ENCODE peak calls at places on chromosomes 2 and 18, in seven cellular contexts. J is pancreas; T is A549; H is CD8-positive, alpha-beta T cell; X is GM23338; R is WERI-Rb-1; V is neural crest cell. E is an unnamed sample.
A peak's percentile ranks its signal among the peaks of the same experiment; 100 is the strongest.

GRCh38 chr2:40625849-40626248 is 174.0 kb upstream of the SLC8A1 start:
- DNase-seq in H (no peak), T (no peak), R (no peak), V (no peak), X (no peak), J (no peak), E (no peak)

GRCh38 chr2:237291138-237291792 is 122.7 kb downstream of the COL6A3 start:
- DNase-seq in J (peak; percentile 78), X (peak; percentile 42), V (no peak), T (peak; percentile 81), R (no peak), H (no peak), E (no peak)

GRCh38 chr18:50696436-50696835 is 123.4 kb downstream of the MRO start:
- DNase-seq in T (no peak), R (no peak), V (no peak), H (no peak), J (no peak), X (no peak), E (no peak)

GRCh38 chr2:234677758-234678538 is 181.1 kb upstream of the ARL4C start:
- DNase-seq in X (no peak), H (no peak), R (no peak), J (no peak), T (peak; percentile 21), V (no peak), E (no peak)

GRCh38 chr2:100964222-100964621 is 37.9 kb upstream of the RPL31 start:
- DNase-seq in H (no peak), R (no peak), X (no peak), V (no peak), J (no peak), T (no peak), E (no peak)

GRCh38 chr2:234377761-234378341 is 119.0 kb downstream of the ARL4C start:
- DNase-seq in X (no peak), T (no peak), V (no peak), H (no peak), J (no peak), R (no peak), E (no peak)

GRCh38 chr2:53511549-53511948 is 256.1 kb upstream of the CHAC2 start:
- DNase-seq in R (no peak), X (no peak), V (no peak), J (no peak), H (no peak), T (no peak), E (no peak)

GRCh38 chr2:74332550-74333174 is 10.6 kb downstream of the SLC4A5 start:
- DNase-seq in H (no peak), J (no peak), R (no peak), V (no peak), X (no peak), T (no peak), E (no peak)

GRCh38 chr2:207796585-207797350 is 27.1 kb upstream of the FZD5 start:
- DNase-seq in X (peak; percentile 75), R (peak; percentile 33), J (no peak), V (no peak), H (no peak), T (no peak), E (no peak)

GRCh38 chr2:33267745-33268144 is 208.7 kb upstream of the RASGRP3 start:
- DNase-seq in H (no peak), V (no peak), R (no peak), J (no peak), T (no peak), X (no peak), E (no peak)

GRCh38 chr18:79107886-79108285 is 38.7 kb downstream of the ATP9B start:
- DNase-seq in R (no peak), T (no peak), H (no peak), V (no peak), J (no peak), X (no peak), E (no peak)

GRCh38 chr2:234102112-234102511 is 51.6 kb downstream of the SPP2 start:
- DNase-seq in H (no peak), V (no peak), T (no peak), X (peak; percentile 12), R (no peak), J (no peak), E (no peak)

GRCh38 chr2:50746526-50746925 is 285.4 kb downstream of the NRXN1 start:
- DNase-seq in J (peak; percentile 16), H (no peak), T (no peak), R (peak; percentile 63), V (peak; percentile 36), X (peak; percentile 67), E (no peak)

GRCh38 chr2:43519711-43520221 is 76.1 kb downstream of the THADA start:
- DNase-seq in V (no peak), T (no peak), J (no peak), X (peak; percentile 29), H (no peak), R (no peak), E (no peak)

GRCh38 chr18:22983175-22983574 is 50.0 kb downstream of the RBBP8 start:
- DNase-seq in T (peak; percentile 6), R (no peak), V (no peak), X (peak; percentile 48), J (no peak), H (no peak), E (no peak)

GRCh38 chr2:121649402-121649651 is at the start of gene CLASP1:
- DNase-seq in R (peak; percentile 97), H (peak; percentile 92), V (peak; percentile 87), J (peak; percentile 95), T (peak; percentile 96), X (peak; percentile 98), E (peak; percentile 92)

GRCh38 chr2:233408366-233409285 is 54.3 kb downstream of the DGKD start:
- DNase-seq in V (no peak), R (no peak), J (no peak), H (no peak), T (no peak), X (no peak), E (no peak)

GRCh38 chr18:55337153-55337552 is 250.8 kb downstream of the TCF4 start:
- DNase-seq in J (no peak), X (no peak), V (no peak), H (no peak), T (no peak), R (no peak), E (no peak)

GRCh38 chr2:219387284-219388126 is at the start of gene DNPEP:
- DNase-seq in R (peak; percentile 91), J (peak; percentile 97), T (peak; percentile 76), V (peak; percentile 96), X (peak; percentile 95), H (peak; percentile 97), E (peak; percentile 89)

GRCh38 chr2:233867993-233868532 is at the start of gene MSL3B:
- DNase-seq in T (peak; percentile 64), X (peak; percentile 74), J (peak; percentile 36), V (peak; percentile 28), R (no peak), H (peak; percentile 50), E (peak; percentile 53)

GRCh38 chr18:49682301-49683190 is 120.7 kb downstream of the LIPG start:
- DNase-seq in H (no peak), R (no peak), J (no peak), X (no peak), V (no peak), T (no peak), E (no peak)

DNA sequence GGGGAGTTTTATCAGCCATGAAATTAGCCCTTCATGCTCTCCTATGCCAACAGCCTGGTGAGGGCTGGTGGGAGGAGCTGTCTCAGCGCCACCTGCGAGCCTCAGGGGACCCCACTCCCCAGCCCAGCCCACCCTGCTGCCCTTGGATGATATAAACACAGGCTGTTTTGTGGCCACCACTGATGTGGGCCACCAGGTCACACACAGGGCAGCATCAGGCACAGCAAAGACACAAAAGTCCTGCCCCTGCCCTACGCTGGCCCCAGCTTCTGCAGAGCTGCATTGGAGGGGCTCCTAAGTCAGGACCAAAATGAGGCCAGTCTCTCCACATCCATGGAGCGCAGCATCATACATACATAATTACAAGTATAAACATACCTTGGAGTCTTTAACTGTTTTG is 110.6 kb upstream of the TEX51 start:
- DNase-seq in J (no peak), V (no peak), T (no peak), R (no peak), X (no peak), H (no peak), E (no peak)
- TF ChIP-seq CTCF in J (no peak), V (no peak), T (no peak), R (no peak), X (no peak), H (no peak), E (no peak)

DNA sequence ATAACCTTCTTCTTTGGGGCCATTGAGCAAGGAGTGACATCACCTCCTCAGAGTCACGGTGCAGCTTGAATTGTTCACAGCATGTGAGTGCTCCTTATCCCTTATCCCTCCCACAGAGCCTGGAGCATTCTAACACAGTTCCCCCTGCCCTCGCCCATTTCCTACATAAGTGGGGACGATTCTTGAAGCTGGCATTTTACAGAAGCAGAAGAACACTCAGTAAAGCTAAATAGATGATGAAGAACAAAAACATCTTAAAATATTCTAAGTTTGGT is 135.8 kb upstream of the APCDD1 start:
- DNase-seq in X (peak; percentile 8), J (no peak), H (no peak), V (no peak), R (no peak), T (no peak), E (no peak)
- TF ChIP-seq CTCF in X (no peak), J (no peak), H (no peak), V (no peak), R (no peak), T (no peak), E (no peak)

GRCh38 chr2:172473167-172473566 is 45.8 kb downstream of the ITGA6 start:
- DNase-seq in J (no peak), T (no peak), V (no peak), H (no peak), X (no peak), R (no peak), E (no peak)

GRCh38 chr2:172472441-172473051 is 45.2 kb downstream of the ITGA6 start:
- DNase-seq in R (no peak), J (no peak), X (no peak), V (no peak), T (no peak), H (no peak), E (no peak)

GRCh38 chr2:172480301-172481218 is 53.2 kb downstream of the ITGA6 start:
- DNase-seq in J (no peak), X (no peak), H (no peak), R (no peak), T (no peak), V (peak; percentile 55), E (no peak)

GRCh38 chr2:172481507-172482262 is 54.3 kb downstream of the ITGA6 start:
- DNase-seq in R (no peak), J (no peak), T (no peak), H (no peak), X (no peak), V (no peak), E (no peak)

DNA sequence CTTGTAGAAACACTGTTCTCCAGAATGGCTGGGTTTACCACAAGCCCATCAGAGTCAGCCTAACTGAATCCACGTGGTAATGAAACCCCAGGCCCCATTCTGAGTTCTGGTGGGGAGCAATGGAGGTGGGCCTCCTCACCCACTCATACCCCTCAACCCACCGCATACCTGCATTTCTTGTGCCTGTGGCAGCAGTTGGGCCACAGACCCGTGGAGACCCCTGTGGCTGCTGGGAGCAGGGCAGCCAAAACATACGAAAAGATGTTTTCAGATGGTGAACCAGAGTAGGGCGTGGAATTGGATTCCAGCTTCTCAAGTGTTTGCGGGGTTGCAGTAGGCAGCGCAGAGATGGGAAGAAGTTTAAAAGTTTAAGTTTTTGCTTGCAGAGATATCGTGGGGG is 51.0 kb downstream of the ITGA6 start:
- DNase-seq in X (peak; percentile 31), V (no peak), H (no peak), T (no peak), J (no peak), R (no peak), E (no peak)
- TF ChIP-seq CTCF in X (no peak), V (no peak), H (no peak), T (no peak), J (no peak), R (no peak), E (no peak)

GRCh38 chr2:99085400-99085799 is 56.1 kb upstream of the C2orf15 start:
- DNase-seq in V (no peak), H (no peak), X (peak; percentile 21), T (no peak), R (no peak), J (no peak), E (no peak)
- TF ChIP-seq CTCF in V (peak; percentile 57), H (peak; percentile 44), X (peak; percentile 53), T (peak; percentile 26), R (peak; percentile 40), J (no peak), E (peak; percentile 50)